ENCODE peak calls at places on chromosomes 1 and 21, in eight cellular contexts. R is mesenteric fat pad; O is foreskin fibroblast; D is ecto neural progenitor cell; V is ovary; W is effector memory CD4-positive, alpha-beta T cell; I is hypothalamus; F is HCEC 1CT. N is an unnamed sample.

GRCh38 chr1:190320952-190321351 is 156.7 kb downstream of the BRINP3 start:
- DNase-seq in O (peak; percentile 77), W (no peak), V (no peak), F (no peak), I (no peak), R (no peak), D (no peak), N (peak; percentile 69)

GRCh38 chr1:14924455-14925325 is 228.9 kb upstream of the TMEM51 start:
- DNase-seq in I (no peak), W (no peak), V (peak; percentile 81), F (peak; percentile 61), R (no peak), D (peak; percentile 68), O (peak; percentile 79), N (peak; percentile 50)

GRCh38 chr1:245831518-245831917 is 675.6 kb downstream of the SMYD3 start:
- DNase-seq in F (no peak), D (no peak), W (no peak), R (no peak), V (no peak), I (no peak), O (no peak), N (no peak)

GRCh38 chr1:214029796-214030195 is 42.0 kb downstream of the PROX1 start:
- DNase-seq in F (no peak), W (no peak), V (no peak), D (no peak), R (no peak), O (peak; percentile 13), I (no peak), N (peak; percentile 53)

GRCh38 chr1:169601096-169601881 is 15.0 kb upstream of the F5 start:
- DNase-seq in F (peak; percentile 17), O (peak; percentile 39), I (no peak), R (no peak), D (no peak), W (no peak), V (no peak), N (peak; percentile 25)

GRCh38 chr1:51733793-51734522 is 117.1 kb downstream of the OSBPL9 start:
- DNase-seq in O (peak; percentile 8), F (no peak), V (no peak), R (no peak), W (no peak), I (no peak), D (no peak), N (no peak)

GRCh38 chr1:206979379-206980043 is 9.3 kb upstream of the FCAMR start:
- DNase-seq in V (no peak), F (peak; percentile 18), D (no peak), I (no peak), W (no peak), R (no peak), O (peak; percentile 49), N (peak; percentile 38)

GRCh38 chr1:223204424-223204823 is 61.4 kb upstream of the TLR5 start:
- DNase-seq in R (peak; percentile 59), O (no peak), I (no peak), D (no peak), W (no peak), V (no peak), F (no peak), N (no peak)

GRCh38 chr21:42414928-42415769 is 11.4 kb downstream of the UBASH3A start:
- DNase-seq in O (no peak), V (peak; percentile 59), W (peak; percentile 91), F (no peak), D (no peak), I (no peak), R (peak; percentile 73), N (peak; percentile 3)

GRCh38 chr1:111219466-111220286 is 7.8 kb upstream of the CHI3L2 start:
- DNase-seq in O (no peak), F (no peak), I (no peak), V (no peak), W (no peak), D (no peak), R (no peak), N (no peak)

GRCh38 chr1:26696645-26697440 is 1.0 kb downstream of the ARID1A start:
- DNase-seq in O (peak; percentile 49), F (no peak), W (peak; percentile 61), I (no peak), V (peak; percentile 62), R (no peak), D (peak; percentile 56), N (no peak)

GRCh38 chr1:28078680-28079626 is 9.5 kb downstream of the EYA3 start:
- DNase-seq in W (no peak), D (no peak), R (no peak), O (peak; percentile 68), I (no peak), V (no peak), F (peak; percentile 68), N (peak; percentile 95)

GRCh38 chr1:212147581-212148033 is 112.1 kb downstream of the DTL start:
- DNase-seq in D (no peak), F (no peak), R (no peak), I (no peak), W (no peak), O (no peak), V (no peak), N (peak; percentile 17)

GRCh38 chr1:173097001-173097400 is 46.3 kb upstream of the TNFSF18 start:
- DNase-seq in V (no peak), W (no peak), I (no peak), O (peak; percentile 68), D (no peak), F (peak; percentile 36), R (no peak), N (peak; percentile 67)

GRCh38 chr1:18058522-18058921 is 49.1 kb upstream of the IGSF21 start:
- DNase-seq in W (no peak), D (peak; percentile 59), F (no peak), O (no peak), R (no peak), V (no peak), I (no peak), N (no peak)

GRCh38 chr1:174642393-174642792 is 194.6 kb downstream of the GPR52 start:
- DNase-seq in D (no peak), F (no peak), W (no peak), R (no peak), O (no peak), I (no peak), V (no peak), N (no peak)

GRCh38 chr1:76949503-76949902 is 82.2 kb downstream of the ST6GALNAC5 start:
- DNase-seq in O (peak; percentile 89), W (no peak), R (no peak), F (peak; percentile 90), D (no peak), V (no peak), I (no peak), N (peak; percentile 12)

GRCh38 chr1:227766015-227766634 is 30.9 kb downstream of the SNAP47 start:
- DNase-seq in F (no peak), R (no peak), I (no peak), W (peak; percentile 75), D (no peak), O (peak; percentile 41), V (no peak), N (peak; percentile 58)

GRCh38 chr1:216820345-216820744 is 97.1 kb upstream of the ESRRG start:
- DNase-seq in W (no peak), O (no peak), F (peak; percentile 2), I (no peak), V (no peak), R (no peak), D (no peak), N (peak; percentile 69)

GRCh38 chr1:115706774-115707425 is 61.6 kb downstream of the CASQ2 start:
- DNase-seq in F (peak; percentile 25), O (peak; percentile 60), R (no peak), W (no peak), V (no peak), I (no peak), D (no peak), N (peak; percentile 69)

GRCh38 chr1:204714194-204714860 is 28.8 kb upstream of the LRRN2 start:
- DNase-seq in W (no peak), F (no peak), O (no peak), I (no peak), D (no peak), V (no peak), R (peak; percentile 26), N (no peak)

GRCh38 chr1:106995970-106996369 is 60.5 kb upstream of the PRMT6 start:
- DNase-seq in O (no peak), D (no peak), I (no peak), V (no peak), W (no peak), F (no peak), R (no peak), N (no peak)

GRCh38 chr21:18041012-18041411 is 203.6 kb upstream of the CHODL start:
- DNase-seq in I (no peak), R (no peak), O (no peak), W (no peak), D (no peak), V (no peak), F (no peak), N (no peak)

GRCh38 chr1:168360151-168360550 is 79.5 kb downstream of the TBX19 start:
- DNase-seq in W (no peak), F (peak; percentile 46), D (no peak), I (no peak), R (no peak), O (peak; percentile 43), V (no peak), N (no peak)

GRCh38 chr1:154181944-154182341 is 10.0 kb downstream of the TPM3 start:
- DNase-seq in R (no peak), W (no peak), O (no peak), I (no peak), D (no peak), F (no peak), V (no peak), N (no peak)

GRCh38 chr1:184423649-184424048 is 36.8 kb downstream of the C1orf21 start:
- DNase-seq in R (no peak), I (no peak), D (no peak), V (no peak), W (no peak), F (no peak), O (no peak), N (no peak)

GRCh38 chr21:42518626-42519025 is 5.0 kb downstream of the SLC37A1 start:
- DNase-seq in D (no peak), F (no peak), I (no peak), V (no peak), W (no peak), O (no peak), R (no peak), N (no peak)

GRCh38 chr1:156177918-156178654 is 15.8 kb upstream of the SLC25A44 start:
- DNase-seq in F (no peak), O (no peak), R (no peak), D (no peak), W (no peak), V (no peak), I (no peak), N (no peak)